ENCODE peak calls at places on chromosomes 13 and 19, in five cellular contexts. One of them, this sample, is unnamed.

GRCh38 chr19:47494211-47494547 is 10.2 kb upstream of the KPTN start:
- DNase-seq in C1 segment of cervical spinal cord: no peak
- DNase-seq in LoVo: no peak
- DNase-seq in effector CD4-positive, alpha-beta T cell: no peak
- DNase-seq in astrocyte of the cerebellum: no peak
- DNase-seq in this sample: no peak

GRCh38 chr19:34556500-34556899 is 74.9 kb downstream of the WTIP start:
- DNase-seq in effector CD4-positive, alpha-beta T cell: no peak
- DNase-seq in astrocyte of the cerebellum: no peak
- DNase-seq in LoVo: no peak
- DNase-seq in C1 segment of cervical spinal cord: no peak
- DNase-seq in this sample: peak

GRCh38 chr13:44050450-44051063 is 170.9 kb downstream of the LACC1 start:
- DNase-seq in LoVo: peak
- DNase-seq in effector CD4-positive, alpha-beta T cell: no peak
- DNase-seq in astrocyte of the cerebellum: no peak
- DNase-seq in C1 segment of cervical spinal cord: no peak
- DNase-seq in this sample: peak

GRCh38 chr13:21043898-21044297 is 17.5 kb downstream of the LATS2 start:
- DNase-seq in astrocyte of the cerebellum: no peak
- DNase-seq in effector CD4-positive, alpha-beta T cell: no peak
- DNase-seq in C1 segment of cervical spinal cord: no peak
- DNase-seq in LoVo: no peak
- DNase-seq in this sample: no peak

GRCh38 chr13:30559274-30559673 is 58.4 kb upstream of the USPL1 start:
- DNase-seq in LoVo: no peak
- DNase-seq in effector CD4-positive, alpha-beta T cell: no peak
- DNase-seq in C1 segment of cervical spinal cord: no peak
- DNase-seq in astrocyte of the cerebellum: no peak
- DNase-seq in this sample: no peak

GRCh38 chr13:86572115-86572514 is 772.9 kb upstream of the SLITRK6 start:
- DNase-seq in C1 segment of cervical spinal cord: no peak
- DNase-seq in effector CD4-positive, alpha-beta T cell: no peak
- DNase-seq in astrocyte of the cerebellum: peak
- DNase-seq in LoVo: no peak
- DNase-seq in this sample: no peak

GRCh38 chr19:47056416-47056815 is 8.0 kb upstream of the TMEM160 start:
- DNase-seq in C1 segment of cervical spinal cord: no peak
- DNase-seq in effector CD4-positive, alpha-beta T cell: no peak
- DNase-seq in LoVo: no peak
- DNase-seq in astrocyte of the cerebellum: no peak
- DNase-seq in this sample: no peak

GRCh38 chr19:2176336-2176994 is 12.7 kb downstream of the DOT1L start:
- DNase-seq in astrocyte of the cerebellum: no peak
- DNase-seq in C1 segment of cervical spinal cord: no peak
- DNase-seq in effector CD4-positive, alpha-beta T cell: no peak
- DNase-seq in LoVo: no peak
- DNase-seq in this sample: no peak

GRCh38 chr13:45132384-45133064 is 12.2 kb downstream of the GTF2F2 start:
- DNase-seq in effector CD4-positive, alpha-beta T cell: no peak
- DNase-seq in LoVo: no peak
- DNase-seq in astrocyte of the cerebellum: no peak
- DNase-seq in C1 segment of cervical spinal cord: no peak
- DNase-seq in this sample: no peak

GRCh38 chr19:37309834-37310575 is 60.9 kb upstream of the ZNF527 start:
- DNase-seq in effector CD4-positive, alpha-beta T cell: no peak
- DNase-seq in astrocyte of the cerebellum: no peak
- DNase-seq in C1 segment of cervical spinal cord: no peak
- DNase-seq in LoVo: no peak
- DNase-seq in this sample: no peak

GRCh38 chr13:105979586-105979985 is 555.9 kb downstream of the EFNB2 start:
- DNase-seq in astrocyte of the cerebellum: no peak
- DNase-seq in effector CD4-positive, alpha-beta T cell: no peak
- DNase-seq in C1 segment of cervical spinal cord: no peak
- DNase-seq in LoVo: no peak
- DNase-seq in this sample: no peak

GRCh38 chr13:24921003-24921402 is 157.0 kb downstream of the RNF17 start:
- DNase-seq in C1 segment of cervical spinal cord: no peak
- DNase-seq in effector CD4-positive, alpha-beta T cell: no peak
- DNase-seq in LoVo: no peak
- DNase-seq in astrocyte of the cerebellum: no peak
- DNase-seq in this sample: no peak